ENCODE peak calls at places on chromosomes 7 and 10, in seven cellular contexts. G is BE2C, Y is body of pancreas, C is heart left ventricle, H is hepatocyte, K is tibial artery, B is right lobe of liver. W is an unnamed sample. For H3K27me3, the result is how much of the 10 kb centered on the place peaks cover.

GRCh38 chr7:23622469-23622868 is 25.3 kb downstream of the CCDC126 start:
- DNase-seq in C (no peak), B (no peak), Y (no peak), G (no peak), H (no peak), K (no peak), W (no peak)

GRCh38 chr7:27091125-27091524 is 4.7 kb downstream of the HOXA1 start:
- DNase-seq in G (no peak), C (no peak), B (no peak), Y (no peak), K (no peak), H (no peak), W (no peak)

GRCh38 chr10:13536674-13537366 is 8.0 kb upstream of the BEND7 start:
- DNase-seq in H (peak), C (peak), G (peak), Y (peak), K (no peak), B (peak), W (no peak)

GRCh38 chr10:104291439-104291951 is 22.5 kb downstream of the GSTO2 start:
- DNase-seq in K (peak), H (peak), C (peak), G (peak), Y (peak), B (peak), W (no peak)

GRCh38 chr10:117441812-117442443 is 66.7 kb upstream of the PDZD8 start:
- DNase-seq in H (peak), G (peak), Y (no peak), B (no peak), C (no peak), K (peak), W (peak)

GRCh38 chr7:27143950-27144798 is 693 bp upstream of the HOXA5 start:
- DNase-seq in G (no peak), B (no peak), K (no peak), C (no peak), H (no peak), Y (no peak), W (no peak)

GRCh38 chr7:107860981-107861652 is 29.9 kb upstream of the DLD start:
- DNase-seq in H (no peak), Y (no peak), K (no peak), G (no peak), B (no peak), C (no peak), W (peak)

GRCh38 chr10:761376-761775 is 71.9 kb upstream of the DIP2C start:
- DNase-seq in G (no peak), Y (no peak), C (no peak), B (no peak), K (no peak), H (no peak), W (no peak)

GRCh38 chr7:41624818-41625217 is 78.1 kb downstream of the INHBA start:
- DNase-seq in Y (no peak), K (no peak), C (no peak), B (no peak), G (no peak), H (peak), W (no peak)

GRCh38 chr7:84949067-84949466 is 237.8 kb downstream of the SEMA3D start:
- DNase-seq in K (no peak), G (no peak), C (no peak), B (no peak), H (no peak), Y (no peak), W (no peak)

GRCh38 chr10:128078136-128078969 is 47.9 kb downstream of the MKI67 start:
- DNase-seq in K (no peak), B (peak), C (no peak), Y (peak), G (peak), H (peak), W (no peak)

GRCh38 chr7:131537581-131537980 is 18.8 kb downstream of the PODXL start:
- DNase-seq in C (no peak), B (no peak), H (no peak), Y (no peak), K (no peak), G (no peak), W (no peak)

GRCh38 chr10:126147866-126148578 is 240.3 kb downstream of the ADAM12 start:
- DNase-seq in B (no peak), C (no peak), Y (no peak), K (no peak), G (no peak), H (no peak), W (no peak)

GRCh38 chr10:125206618-125207017 is 46.3 kb upstream of the CTBP2 start:
- DNase-seq in H (no peak), Y (no peak), B (no peak), K (no peak), G (no peak), C (no peak), W (no peak)

GRCh38 chr7:1361016-1361755 is 98.1 kb downstream of the MICALL2 start:
- DNase-seq in H (no peak), B (peak), G (no peak), Y (no peak), K (no peak), C (peak), W (no peak)

GRCh38 chr10:11110499-11110898 is 92.8 kb downstream of the CELF2 start:
- DNase-seq in K (no peak), Y (no peak), G (no peak), B (no peak), H (no peak), C (peak), W (no peak)

GRCh38 chr7:228610-229009 is 36.2 kb downstream of the FAM20C start:
- DNase-seq in C (no peak), K (no peak), B (no peak), Y (no peak), H (no peak), G (no peak), W (no peak)

GRCh38 chr7:85829817-85830432 is 643.1 kb upstream of the SEMA3D start:
- DNase-seq in Y (no peak), G (no peak), H (peak), K (no peak), C (no peak), B (no peak), W (no peak)

GRCh38 chr7:127158659-127159058 is 94.1 kb downstream of the GRM8 start:
- DNase-seq in C (no peak), K (no peak), Y (no peak), G (no peak), H (no peak), B (no peak), W (no peak)

GRCh38 chr10:94622666-94623205 is 60.8 kb upstream of the CYP2C18 start:
- DNase-seq in B (no peak), K (no peak), G (no peak), Y (no peak), C (no peak), H (no peak), W (no peak)

GRCh38 chr7:35036361-35037171 is 719 bp downstream of the DPY19L1 start:
- DNase-seq in C (peak), K (peak), Y (peak), H (peak), G (peak), B (peak), W (no peak)

GRCh38 chr7:80480566-80480965 is 31.3 kb downstream of the GNAT3 start:
- DNase-seq in G (no peak), H (no peak), K (no peak), B (no peak), C (no peak), Y (no peak), W (no peak)

GRCh38 chr10:19014034-19014433 is 34.6 kb upstream of the MALRD1 start:
- DNase-seq in K (no peak), Y (no peak), B (no peak), H (no peak), G (no peak), C (no peak), W (peak)

DNA sequence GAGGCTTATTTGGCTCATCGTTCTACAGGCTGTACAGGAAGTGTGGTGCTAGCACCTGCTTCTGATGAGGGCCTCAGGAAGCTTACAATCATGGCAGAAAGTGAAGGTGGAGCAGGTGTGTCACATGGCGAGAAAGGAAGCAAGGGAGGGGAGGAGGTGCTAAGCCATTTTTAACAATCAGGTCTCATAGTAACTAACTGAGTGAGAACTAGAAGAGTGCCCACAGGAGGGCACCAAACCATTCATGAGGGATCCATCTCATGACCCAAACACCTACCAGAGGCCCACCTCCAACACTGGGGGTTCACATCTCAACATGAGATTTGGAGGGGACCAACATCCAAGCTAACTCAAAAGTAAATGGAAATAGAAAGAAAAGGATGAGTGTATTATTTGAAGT is 78.1 kb downstream of the CXCL12 start:
- DNase-seq in Y (no peak), K (no peak), C (no peak), H (no peak), G (no peak), B (no peak), W (no peak)
- TF ChIP-seq CTCF in Y (no peak), K (peak), C (peak), H (no peak), G (peak), B (no peak), W (peak)

DNA sequence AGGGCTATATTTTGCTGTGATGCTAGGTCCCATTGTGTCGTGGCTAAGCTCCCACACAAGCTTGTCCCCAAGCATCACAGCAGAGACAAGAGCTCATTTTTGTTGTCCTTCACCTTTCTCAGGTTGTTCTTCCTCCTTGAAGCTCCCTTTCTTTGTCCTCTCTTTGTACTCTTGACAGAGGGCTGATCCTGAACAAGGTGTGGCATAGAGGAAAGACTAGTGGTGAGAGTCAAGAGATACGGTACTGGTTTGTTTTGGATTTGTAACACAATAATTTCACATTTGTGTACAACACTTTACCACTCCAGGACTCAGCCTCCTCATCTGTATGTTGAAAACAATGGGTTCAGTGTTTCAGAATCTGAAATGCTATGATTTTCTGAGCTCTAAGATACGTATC is 41.0 kb downstream of the MAGI2 start:
- DNase-seq in G (no peak), H (no peak), B (no peak), Y (no peak), K (no peak), C (no peak), W (no peak)
- H3K27me3 ChIP-seq in G (under half), H (under half), B (under half), Y (under half), K (under half), C (under half), W (under half)

GRCh38 chr10:80480852-80481251 is 26.7 kb downstream of the TSPAN14 start:
- DNase-seq in C (no peak), K (no peak), H (no peak), B (no peak), Y (no peak), G (no peak), W (no peak)
- TF ChIP-seq CTCF in C (no peak), K (no peak), H (no peak), B (no peak), Y (no peak), G (no peak), W (no peak)

DNA sequence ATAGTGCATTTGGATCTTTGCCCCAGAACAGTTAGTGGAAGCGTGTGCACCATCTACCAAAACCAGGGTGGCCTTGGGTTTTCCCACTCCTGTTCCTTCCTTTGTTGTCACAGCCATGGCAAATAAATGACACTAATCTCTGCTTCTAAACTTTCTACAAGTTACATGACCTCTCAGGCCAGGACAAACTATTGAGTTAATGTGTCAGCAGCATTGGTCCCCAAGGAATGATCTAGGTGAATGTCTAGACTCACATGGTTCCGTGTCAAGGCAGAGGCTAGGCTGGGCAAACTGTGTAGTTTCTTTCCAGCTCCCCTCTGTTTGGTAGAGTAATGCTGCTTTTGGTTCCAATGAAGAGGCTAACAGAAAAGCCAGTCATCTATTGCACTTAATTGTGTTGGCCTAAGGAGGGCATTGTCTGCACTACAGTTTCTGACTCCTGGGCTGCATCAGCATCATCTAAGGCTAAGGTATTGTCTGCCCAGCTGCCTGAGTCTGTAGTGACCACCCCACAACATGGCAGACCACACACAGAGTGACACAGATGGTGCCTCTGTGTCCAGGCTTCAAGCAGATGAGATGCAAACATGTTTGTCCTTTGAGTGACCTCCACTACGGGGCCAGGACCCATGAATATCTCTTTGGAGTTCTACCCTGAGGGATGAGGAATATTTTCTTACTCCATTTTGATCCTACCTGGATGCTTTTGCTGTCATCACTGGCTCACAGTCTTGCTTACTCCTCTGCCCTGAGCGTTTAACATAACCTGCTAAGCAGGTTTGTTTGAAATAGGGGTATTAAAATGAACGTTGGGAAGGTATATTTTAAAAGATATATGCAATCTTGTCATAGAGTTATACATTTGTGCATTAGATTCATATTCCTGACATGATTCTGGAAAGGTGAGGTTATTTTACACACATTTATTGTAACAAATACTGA is 1.7 kb downstream of the CYP3A4 start:
- DNase-seq in K (no peak), H (no peak), B (no peak), G (no peak), Y (no peak), C (no peak), W (no peak)
- H3K27me3 ChIP-seq in K (under half), H (under half), B (under half), G (under half), Y (under half), C (under half), W (under half)

GRCh38 chr10:44684641-44685040 is 226.5 kb upstream of the TMEM72 start:
- DNase-seq in K (no peak), B (no peak), C (no peak), H (no peak), Y (no peak), G (no peak), W (no peak)

GRCh38 chr10:44685177-44685576 is 226.0 kb upstream of the TMEM72 start:
- DNase-seq in G (no peak), C (no peak), B (no peak), K (no peak), Y (no peak), H (no peak), W (no peak)

GRCh38 chr10:44689368-44689767 is 221.8 kb upstream of the TMEM72 start:
- DNase-seq in K (no peak), Y (no peak), H (no peak), C (no peak), G (no peak), B (no peak), W (no peak)
- TF ChIP-seq CTCF in K (no peak), Y (no peak), H (peak), C (no peak), G (no peak), B (no peak), W (peak)

GRCh38 chr10:69758310-69758728 is 43.4 kb upstream of the COL13A1 start:
- DNase-seq in H (no peak), B (no peak), G (no peak), Y (no peak), K (no peak), C (no peak), W (no peak)

GRCh38 chr10:69759641-69760040 is 42.1 kb upstream of the COL13A1 start:
- DNase-seq in B (no peak), Y (no peak), H (no peak), K (no peak), C (no peak), G (no peak), W (no peak)

GRCh38 chr10:69757206-69757552 is 44.5 kb upstream of the COL13A1 start:
- DNase-seq in K (no peak), B (no peak), C (no peak), Y (no peak), G (no peak), H (no peak), W (no peak)

GRCh38 chr10:69756279-69756678 is 45.4 kb upstream of the COL13A1 start:
- DNase-seq in B (no peak), C (no peak), K (no peak), H (no peak), G (no peak), Y (no peak), W (no peak)

GRCh38 chr10:69757553-69758309 is 44.0 kb upstream of the COL13A1 start:
- DNase-seq in C (peak), H (peak), G (peak), B (peak), K (peak), Y (peak), W (no peak)
- H3K27me3 ChIP-seq in C (under half), H (under half), G (under half), B (under half), K (under half), Y (under half), W (under half)

W was measured in BJ.